ENCODE peak calls at places on chromosomes 6 and 20, in four cellular contexts. Y is NCI-H1092; V is CD8-positive, alpha-beta memory T cell; M is stimulated activated CD8-positive, alpha-beta memory T cell treated with anti-CD3 and anti-CD28 coated beads, Interleukin-4, amount 100 ng/mL, for 1 hour. T is an unnamed sample.

GRCh38 chr6:154683756-154684523 is 49.3 kb upstream of the SCAF8 start:
- DNase-seq in Y (no peak), M (no peak), V (no peak), T (peak)

GRCh38 chr20:62583424-62583920 is 58.8 kb upstream of the SLCO4A1 start:
- DNase-seq in M (no peak), V (no peak), Y (no peak), T (peak)

GRCh38 chr20:843908-844307 is 10.4 kb downstream of the FAM110A start:
- DNase-seq in Y (no peak), V (no peak), M (no peak), T (no peak)

GRCh38 chr6:84728602-84729001 is 35.8 kb downstream of the TBX18 start:
- DNase-seq in M (no peak), Y (no peak), V (no peak), T (peak)

GRCh38 chr20:18831830-18832229 is 18.2 kb downstream of the SCP2D1 start:
- DNase-seq in M (no peak), Y (no peak), V (no peak), T (no peak)

GRCh38 chr6:159898519-159898918 is 7.7 kb downstream of the MAS1 start:
- DNase-seq in M (no peak), Y (no peak), V (no peak), T (no peak)

GRCh38 chr20:44235702-44236101 is 11.4 kb upstream of the GDAP1L1 start:
- DNase-seq in M (no peak), Y (no peak), V (no peak), T (no peak)

GRCh38 chr20:61332016-61332975 is 80.2 kb downstream of the CDH4 start:
- DNase-seq in M (no peak), Y (no peak), V (no peak), T (peak)

GRCh38 chr20:50343490-50344179 is 153.0 kb downstream of the CEBPB start:
- DNase-seq in Y (no peak), M (no peak), V (no peak), T (no peak)

GRCh38 chr6:75178757-75179156 is 27.1 kb downstream of the COL12A1 start:
- DNase-seq in V (no peak), M (no peak), Y (no peak), T (no peak)

GRCh38 chr6:36187446-36187845 is 9.1 kb upstream of the BRPF3 start:
- DNase-seq in M (no peak), V (no peak), Y (no peak), T (no peak)

GRCh38 chr20:54132612-54133433 is 41.0 kb downstream of the CYP24A1 start:
- DNase-seq in Y (no peak), M (no peak), V (no peak), T (peak)

GRCh38 chr6:44668391-44668930 is 281.0 kb downstream of the CDC5L start:
- DNase-seq in Y (no peak), V (no peak), M (no peak), T (no peak)

GRCh38 chr6:110356778-110357177 is 1.4 kb downstream of the METTL24 start:
- DNase-seq in Y (no peak), V (no peak), M (no peak), T (no peak)

GRCh38 chr6:130604869-130605401 is 222.3 kb upstream of the SMLR1 start:
- DNase-seq in M (no peak), Y (no peak), V (no peak), T (no peak)

T was measured in astrocyte of the hippocampus.